ENCODE peak calls at places on chromosomes 6 and 20, in four cellular contexts. M is HepG2, I is IMR-90, V is K562. K is an unnamed sample.
A peak's percentile ranks its signal among the peaks of the same experiment; 100 is the strongest.

GRCh38 chr20:25000268-25000801 is 7.8 kb upstream of the APMAP start:
- DNase-seq in M (no peak), I (peak; percentile 44), V (no peak), K (no peak)

GRCh38 chr6:34571388-34571787 is 15.3 kb upstream of the SPDEF start:
- DNase-seq in M (no peak), I (no peak), V (no peak), K (no peak)

GRCh38 chr6:27213544-27214125 is 33.9 kb upstream of the PRSS16 start:
- DNase-seq in M (no peak), I (peak; percentile 29), V (peak; percentile 88), K (no peak)

GRCh38 chr6:72984981-72985665 is 240.2 kb downstream of the KHDC1L start:
- DNase-seq in M (no peak), I (peak; percentile 11), V (no peak), K (no peak)

GRCh38 chr6:111805511-111806181 is 67.6 kb downstream of the FYN start:
- DNase-seq in M (no peak), I (peak; percentile 85), V (no peak), K (peak; percentile 78)

GRCh38 chr6:47633141-47633540 is 65.2 kb upstream of the ADGRF4 start:
- DNase-seq in M (no peak), I (no peak), V (peak; percentile 23), K (no peak)

GRCh38 chr6:98416027-98416426 is 418.3 kb upstream of the POU3F2 start:
- DNase-seq in M (no peak), I (no peak), V (no peak), K (no peak)

GRCh38 chr6:142819603-142820335 is 125.2 kb downstream of the HIVEP2 start:
- DNase-seq in M (no peak), I (peak; percentile 65), V (no peak), K (peak; percentile 90)

GRCh38 chr20:36847009-36847709 is 28.8 kb upstream of the TLDC2 start:
- DNase-seq in M (no peak), I (peak; percentile 83), V (no peak), K (no peak)

GRCh38 chr6:6940031-6940664 is 167.6 kb upstream of the RREB1 start:
- DNase-seq in M (no peak), I (no peak), V (no peak), K (no peak)

GRCh38 chr20:4036351-4036750 is 21.0 kb upstream of the RNF24 start:
- DNase-seq in M (no peak), I (no peak), V (no peak), K (no peak)

GRCh38 chr20:5845686-5846651 is 95.8 kb downstream of the SHLD1 start:
- DNase-seq in M (no peak), I (peak; percentile 45), V (no peak), K (peak; percentile 12)

GRCh38 chr20:52190437-52191131 is 995 bp downstream of the ZFP64 start:
- DNase-seq in M (peak; percentile 57), I (peak; percentile 11), V (peak; percentile 67), K (no peak)

GRCh38 chr6:151004415-151005024 is 139.0 kb downstream of the MTHFD1L start:
- DNase-seq in M (peak; percentile 59), I (peak; percentile 95), V (no peak), K (no peak)

GRCh38 chr20:6679086-6679485 is 88.4 kb upstream of the BMP2 start:
- DNase-seq in M (no peak), I (no peak), V (no peak), K (no peak)

GRCh38 chr6:170062209-170062903 is 228.5 kb downstream of the DLL1 start:
- DNase-seq in M (no peak), I (no peak), V (no peak), K (no peak)

GRCh38 chr20:47789081-47789998 is 4.1 kb upstream of the SULF2 start:
- DNase-seq in M (no peak), I (no peak), V (no peak), K (no peak)

GRCh38 chr20:63846128-63846771 is 15.0 kb upstream of the ABHD16B start:
- DNase-seq in M (peak; percentile 75), I (no peak), V (peak; percentile 90), K (no peak)

GRCh38 chr20:11328839-11329238 is 588.9 kb upstream of the BTBD3 start:
- DNase-seq in M (no peak), I (no peak), V (no peak), K (no peak)

GRCh38 chr6:43968110-43968965 is 158.9 kb downstream of the MRPL14 start:
- DNase-seq in M (no peak), I (no peak), V (no peak), K (no peak)

GRCh38 chr20:10922941-10923340 is 249.1 kb upstream of the JAG1 start:
- DNase-seq in M (no peak), I (peak; percentile 96), V (no peak), K (no peak)

GRCh38 chr20:23666189-23666588 is 22.6 kb downstream of the CST4 start:
- DNase-seq in M (no peak), I (no peak), V (no peak), K (no peak)

GRCh38 chr6:85362652-85363310 is 87.1 kb upstream of the NT5E start:
- DNase-seq in M (no peak), I (peak; percentile 78), V (no peak), K (no peak)
- TF ChIP-seq BHLHE40 in M (no peak), I (no peak), V (no peak), K (no peak)

GRCh38 chr6:63714091-63714490 is 78.5 kb downstream of the PHF3 start:
- DNase-seq in M (no peak), I (no peak), V (no peak), K (no peak)
- TF ChIP-seq RAD21 in M (no peak), I (no peak), V (no peak), K (no peak)

GRCh38 chr20:62002882-62003480 is 62.7 kb downstream of the TAF4 start:
- DNase-seq in M (peak; percentile 51), I (no peak), V (no peak), K (no peak)
- TF ChIP-seq MXI1 in M (peak; percentile 46), I (no peak), V (no peak), K (no peak)

GRCh38 chr20:57214427-57214826 is 52.0 kb downstream of the BMP7 start:
- DNase-seq in M (no peak), I (no peak), V (no peak), K (no peak)

GRCh38 chr20:57214948-57215347 is 51.5 kb downstream of the BMP7 start:
- DNase-seq in M (no peak), I (no peak), V (no peak), K (no peak)

GRCh38 chr20:57212890-57213276 is 53.6 kb downstream of the BMP7 start:
- DNase-seq in M (no peak), I (no peak), V (no peak), K (no peak)

GRCh38 chr20:57213291-57213690 is 53.1 kb downstream of the BMP7 start:
- DNase-seq in M (no peak), I (no peak), V (no peak), K (no peak)

GRCh38 chr20:57213924-57214323 is 52.5 kb downstream of the BMP7 start:
- DNase-seq in M (no peak), I (no peak), V (no peak), K (no peak)
- TF ChIP-seq BHLHE40 in M (no peak), I (no peak), V (no peak), K (no peak)

K was measured in GM12878.